ENCODE peak calls at places on chromosomes 5 and 9, in eight cellular contexts. G is HepG2, W is HCT116, M is endothelial cell of umbilical vein, J is GM23338, E is K562, U is GM12878, O is H1. B is an unnamed sample.
A peak's percentile ranks its signal among the peaks of the same experiment; 100 is the strongest.

GRCh38 chr5:50814541-50814940 is 148.1 kb downstream of the PARP8 start:
- DNase-seq in J (peak; percentile 10), O (no peak), W (no peak), U (no peak), G (no peak), E (no peak), M (no peak), B (no peak)

GRCh38 chr9:111957856-111958631 is 61.4 kb downstream of the UGCG start:
- DNase-seq in U (no peak), J (no peak), M (peak; percentile 96), G (no peak), W (no peak), O (no peak), E (no peak), B (peak; percentile 69)

GRCh38 chr9:76424491-76424890 is 30.3 kb upstream of the RFK start:
- DNase-seq in W (no peak), O (no peak), U (no peak), E (no peak), G (no peak), M (no peak), J (no peak), B (no peak)

GRCh38 chr5:167582916-167583315 is 708.5 kb upstream of the WWC1 start:
- DNase-seq in J (no peak), E (no peak), M (no peak), U (no peak), O (no peak), G (no peak), W (no peak), B (no peak)

GRCh38 chr9:93492327-93492726 is 38.9 kb upstream of the FAM120AOS start:
- DNase-seq in E (no peak), J (no peak), M (no peak), U (no peak), O (no peak), W (no peak), G (no peak), B (no peak)

GRCh38 chr9:120625222-120625621 is 45.3 kb upstream of the CDK5RAP2 start:
- DNase-seq in J (peak; percentile 32), O (no peak), M (no peak), U (no peak), G (no peak), E (no peak), W (no peak), B (peak; percentile 37)

GRCh38 chr5:107717816-107718215 is 47.1 kb upstream of the EFNA5 start:
- DNase-seq in W (no peak), E (no peak), G (no peak), M (no peak), O (no peak), J (no peak), U (no peak), B (no peak)

GRCh38 chr9:71647094-71647591 is 121.2 kb downstream of the CEMIP2 start:
- DNase-seq in G (no peak), J (peak; percentile 12), M (peak; percentile 93), O (no peak), E (peak; percentile 49), W (peak; percentile 13), U (peak; percentile 16), B (peak; percentile 70)

GRCh38 chr5:65825388-65826328 is 100.7 kb upstream of the ERBIN start:
- DNase-seq in W (no peak), U (peak; percentile 77), G (no peak), J (no peak), E (no peak), M (no peak), O (no peak), B (no peak)

GRCh38 chr5:175365866-175366265 is 78.1 kb downstream of the DRD1 start:
- DNase-seq in U (no peak), E (no peak), W (no peak), M (no peak), J (no peak), G (no peak), O (no peak), B (no peak)

GRCh38 chr5:125160787-125161502 is 414.5 kb upstream of the ZNF608 start:
- DNase-seq in E (no peak), O (no peak), U (no peak), W (no peak), M (no peak), J (no peak), G (no peak), B (no peak)

GRCh38 chr5:16568875-16569580 is 47.8 kb downstream of the RETREG1 start:
- DNase-seq in M (no peak), U (no peak), E (no peak), O (no peak), G (no peak), J (no peak), W (no peak), B (no peak)

GRCh38 chr5:92979716-92980115 is 601.3 kb downstream of the NR2F1-AS1 start:
- DNase-seq in G (no peak), W (no peak), J (no peak), O (no peak), E (no peak), U (no peak), M (no peak), B (no peak)

GRCh38 chr5:168818586-168818985 is 239.4 kb upstream of the PANK3 start:
- DNase-seq in W (no peak), U (no peak), O (no peak), G (no peak), J (no peak), E (no peak), M (no peak), B (no peak)

GRCh38 chr9:110391826-110392485 is 54.3 kb upstream of the TXNDC8 start:
- DNase-seq in J (no peak), E (no peak), O (no peak), G (no peak), W (no peak), U (no peak), M (no peak), B (no peak)

GRCh38 chr5:74095871-74096270 is 469.9 kb downstream of the ARHGEF28 start:
- DNase-seq in M (no peak), U (no peak), J (no peak), O (no peak), W (no peak), G (no peak), E (no peak), B (peak; percentile 20)

GRCh38 chr5:74075900-74076484 is 450.0 kb downstream of the ARHGEF28 start:
- DNase-seq in O (no peak), U (no peak), J (no peak), E (no peak), G (no peak), W (no peak), M (peak; percentile 82), B (no peak)

GRCh38 chr5:59042201-59042600 is 459.3 kb downstream of the RAB3C start:
- DNase-seq in U (no peak), J (no peak), M (peak; percentile 29), G (no peak), E (no peak), W (no peak), O (no peak), B (no peak)

GRCh38 chr9:136222166-136222895 is 17.4 kb upstream of the LHX3 start:
- DNase-seq in M (no peak), U (no peak), G (no peak), O (no peak), J (no peak), E (no peak), W (no peak), B (no peak)

GRCh38 chr9:120556780-120557179 is 23.2 kb downstream of the CDK5RAP2 start:
- DNase-seq in O (no peak), M (no peak), E (no peak), J (no peak), U (no peak), W (no peak), G (no peak), B (no peak)

DNA sequence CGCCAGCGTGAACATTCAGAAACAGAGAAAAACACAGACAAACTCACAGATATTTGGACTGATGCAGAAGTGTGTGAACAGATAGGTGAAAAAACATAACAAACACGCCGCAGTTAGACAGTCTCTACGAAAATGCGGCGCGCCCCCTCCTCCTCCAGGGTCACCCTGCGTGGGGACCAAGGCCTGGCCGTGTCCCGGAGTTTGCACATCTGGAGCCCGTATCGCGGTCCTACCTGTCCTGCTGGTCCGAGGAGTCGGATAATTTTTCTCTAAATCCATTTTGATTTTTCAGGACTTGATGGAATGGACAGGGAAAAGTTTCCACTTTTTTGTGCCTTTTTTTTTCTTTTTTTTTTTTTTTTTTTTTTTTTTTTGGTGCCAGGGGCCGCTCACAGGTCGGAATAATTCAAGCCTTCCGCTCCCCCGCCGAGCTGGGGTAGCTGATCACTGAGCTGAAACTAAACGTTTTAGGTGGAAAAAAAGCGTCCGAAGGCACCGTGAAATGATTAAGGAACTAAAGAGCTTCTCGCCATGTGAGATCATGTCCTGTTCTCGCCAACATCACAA is at the start of gene PAX5:
- DNase-seq in W (no peak), U (no peak), J (peak; percentile 44), O (no peak), G (no peak), M (peak; percentile 17), E (no peak), B (no peak)
- TF ChIP-seq EZH2 in W (no peak), U (no peak), J (no peak), O (no peak), G (no peak), M (no peak), E (no peak), B (no peak)

DNA sequence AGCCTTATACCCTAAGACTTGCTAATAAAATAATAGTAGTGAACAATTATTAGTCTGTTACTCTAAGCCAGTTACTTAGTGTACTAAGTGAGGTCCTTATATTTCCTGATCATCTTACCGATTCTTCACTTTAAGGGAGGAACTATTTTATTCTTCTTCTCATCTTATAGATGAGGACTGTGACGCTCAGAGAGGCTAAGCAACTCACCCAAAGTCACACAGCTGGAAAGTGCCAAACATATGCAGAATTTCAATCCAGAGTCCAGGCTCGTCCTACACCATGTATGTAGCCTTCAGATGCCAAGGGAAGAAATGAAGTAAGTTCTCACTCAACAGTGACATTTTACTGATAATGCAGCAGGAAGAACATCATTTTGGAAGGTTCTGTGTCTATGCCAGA is 34.4 kb upstream of the ARAP3 start:
- DNase-seq in J (no peak), E (no peak), G (no peak), W (no peak), U (no peak), M (no peak), O (no peak), B (no peak)
- TF ChIP-seq POLR2AphosphoS5 in J (no peak), E (no peak), G (no peak), W (no peak), U (no peak), M (no peak), O (no peak), B (no peak)

GRCh38 chr5:134559672-134560071 is 34.2 kb downstream of the JADE2 start:
- DNase-seq in E (no peak), M (no peak), W (no peak), O (no peak), U (no peak), G (no peak), J (no peak), B (no peak)
- H3K36me3 ChIP-seq in E (peaks cover 63% of the 10 kb centered on the region), M (no peaks in the 10 kb centered on the region), W (peaks cover 35% of the 10 kb centered on the region), O (peaks cover 61% of the 10 kb centered on the region), U (peaks cover 35% of the 10 kb centered on the region), G (peaks cover 29% of the 10 kb centered on the region), J (peaks cover 16% of the 10 kb centered on the region), B (peaks cover 11% of the 10 kb centered on the region)

DNA sequence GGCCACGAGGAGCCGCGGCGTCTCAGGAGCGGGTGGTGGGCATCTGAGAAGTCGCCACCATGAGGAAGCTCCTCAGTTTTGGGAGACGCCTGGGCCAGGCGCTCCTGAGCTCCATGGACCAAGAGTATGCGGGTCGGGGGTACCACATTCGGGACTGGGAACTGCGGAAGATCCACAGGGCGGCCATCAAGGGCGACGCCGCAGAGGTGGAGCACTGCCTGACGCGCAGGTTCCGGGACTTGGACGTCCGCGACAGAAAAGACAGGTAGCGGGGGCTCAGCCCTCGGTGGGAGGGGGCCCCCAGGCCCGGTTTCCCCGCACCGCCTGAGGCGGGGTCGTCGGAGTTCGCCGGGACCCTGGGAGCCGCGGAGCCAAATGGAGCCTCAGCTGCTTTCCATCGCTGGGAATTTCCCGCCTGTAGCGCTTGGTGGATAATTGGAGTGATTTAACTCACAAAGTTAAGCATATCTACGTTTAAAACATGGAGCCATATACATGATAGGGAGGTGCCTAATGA is 438 bp downstream of the ANKRD18B start:
- DNase-seq in W (no peak), E (peak; percentile 2), U (no peak), G (no peak), O (no peak), J (peak; percentile 51), M (peak; percentile 51), B (no peak)
- TF ChIP-seq EZH2 in W (no peak), E (no peak), U (no peak), G (no peak), O (no peak), J (no peak), M (no peak), B (no peak)